ENCODE peak calls at places on chromosomes 13 and 19, in seven cellular contexts. One of them, this sample, is unnamed.

GRCh38 chr19:15268192-15268927 is 36.1 kb upstream of the EPHX3 start:
- DNase-seq in mammary epithelial cell: no peak
- DNase-seq in breast epithelium: no peak
- DNase-seq in colonic mucosa: no peak
- DNase-seq in heart right ventricle: no peak
- DNase-seq in psoas muscle: no peak
- DNase-seq in A549: no peak
- DNase-seq in this sample: no peak

GRCh38 chr13:93673885-93674284 is 447.3 kb downstream of the GPC6 start:
- DNase-seq in psoas muscle: no peak
- DNase-seq in mammary epithelial cell: no peak
- DNase-seq in colonic mucosa: no peak
- DNase-seq in breast epithelium: no peak
- DNase-seq in A549: no peak
- DNase-seq in heart right ventricle: no peak
- DNase-seq in this sample: no peak

GRCh38 chr13:44470623-44471562 is 97.3 kb downstream of the SERP2 start:
- DNase-seq in heart right ventricle: no peak
- DNase-seq in A549: peak
- DNase-seq in breast epithelium: no peak
- DNase-seq in psoas muscle: no peak
- DNase-seq in mammary epithelial cell: no peak
- DNase-seq in colonic mucosa: no peak
- DNase-seq in this sample: no peak

GRCh38 chr13:79799466-79799865 is 318.5 kb downstream of the NDFIP2 start:
- DNase-seq in mammary epithelial cell: no peak
- DNase-seq in breast epithelium: no peak
- DNase-seq in colonic mucosa: no peak
- DNase-seq in psoas muscle: no peak
- DNase-seq in heart right ventricle: no peak
- DNase-seq in A549: no peak
- DNase-seq in this sample: no peak

GRCh38 chr19:45154064-45154827 is 6.5 kb downstream of the NKPD1 start:
- DNase-seq in mammary epithelial cell: peak
- DNase-seq in psoas muscle: peak
- DNase-seq in breast epithelium: no peak
- DNase-seq in colonic mucosa: no peak
- DNase-seq in heart right ventricle: no peak
- DNase-seq in A549: peak
- DNase-seq in this sample: no peak

GRCh38 chr19:12828494-12828893 is 5.9 kb downstream of the RTBDN start:
- DNase-seq in colonic mucosa: peak
- DNase-seq in psoas muscle: no peak
- DNase-seq in heart right ventricle: no peak
- DNase-seq in breast epithelium: no peak
- DNase-seq in mammary epithelial cell: no peak
- DNase-seq in A549: no peak
- DNase-seq in this sample: no peak

GRCh38 chr19:35555301-35556005 is 8.0 kb downstream of the ATP4A start:
- DNase-seq in colonic mucosa: no peak
- DNase-seq in heart right ventricle: no peak
- DNase-seq in A549: peak
- DNase-seq in breast epithelium: no peak
- DNase-seq in mammary epithelial cell: peak
- DNase-seq in psoas muscle: no peak
- DNase-seq in this sample: no peak

GRCh38 chr13:24636776-24637175 is 43.4 kb upstream of the ATP12A start:
- DNase-seq in psoas muscle: no peak
- DNase-seq in A549: no peak
- DNase-seq in breast epithelium: no peak
- DNase-seq in mammary epithelial cell: no peak
- DNase-seq in heart right ventricle: no peak
- DNase-seq in colonic mucosa: no peak
- DNase-seq in this sample: no peak

GRCh38 chr13:36875431-36875830 is 44.6 kb downstream of the SMAD9 start:
- DNase-seq in breast epithelium: no peak
- DNase-seq in psoas muscle: no peak
- DNase-seq in heart right ventricle: no peak
- DNase-seq in colonic mucosa: no peak
- DNase-seq in A549: no peak
- DNase-seq in mammary epithelial cell: no peak
- DNase-seq in this sample: no peak
- H3K27ac ChIP-seq in breast epithelium: no peak
- H3K27ac ChIP-seq in psoas muscle: no peak
- H3K27ac ChIP-seq in heart right ventricle: no peak
- H3K27ac ChIP-seq in colonic mucosa: no peak
- H3K27ac ChIP-seq in A549: no peak
- H3K27ac ChIP-seq in mammary epithelial cell: no peak
- H3K27ac ChIP-seq in this sample: no peak

GRCh38 chr13:75537401-75538365 is at the start of gene COMMD6:
- DNase-seq in breast epithelium: peak
- DNase-seq in mammary epithelial cell: peak
- DNase-seq in colonic mucosa: peak
- DNase-seq in psoas muscle: peak
- DNase-seq in A549: peak
- DNase-seq in heart right ventricle: peak
- DNase-seq in this sample: peak
- TF ChIP-seq CTCF in breast epithelium: peak
- TF ChIP-seq CTCF in mammary epithelial cell: no peak
- TF ChIP-seq CTCF in colonic mucosa: peak
- TF ChIP-seq CTCF in psoas muscle: peak
- TF ChIP-seq CTCF in A549: no peak
- TF ChIP-seq CTCF in heart right ventricle: peak
- TF ChIP-seq CTCF in this sample: peak

GRCh38 chr13:20227288-20227687 is 4.8 kb downstream of the GJB6 start:
- DNase-seq in breast epithelium: no peak
- DNase-seq in psoas muscle: no peak
- DNase-seq in colonic mucosa: no peak
- DNase-seq in A549: no peak
- DNase-seq in mammary epithelial cell: no peak
- DNase-seq in heart right ventricle: no peak
- DNase-seq in this sample: no peak

GRCh38 chr13:20232556-20233277 is 598 bp upstream of the GJB6 start:
- DNase-seq in heart right ventricle: no peak
- DNase-seq in mammary epithelial cell: no peak
- DNase-seq in A549: no peak
- DNase-seq in colonic mucosa: no peak
- DNase-seq in breast epithelium: no peak
- DNase-seq in psoas muscle: no peak
- DNase-seq in this sample: no peak

GRCh38 chr13:20231839-20232555 is at the start of gene GJB6:
- DNase-seq in psoas muscle: no peak
- DNase-seq in breast epithelium: no peak
- DNase-seq in mammary epithelial cell: peak
- DNase-seq in A549: no peak
- DNase-seq in colonic mucosa: no peak
- DNase-seq in heart right ventricle: no peak
- DNase-seq in this sample: no peak

GRCh38 chr13:20227730-20228129 is 4.4 kb downstream of the GJB6 start:
- DNase-seq in colonic mucosa: no peak
- DNase-seq in breast epithelium: no peak
- DNase-seq in heart right ventricle: no peak
- DNase-seq in A549: no peak
- DNase-seq in mammary epithelial cell: no peak
- DNase-seq in psoas muscle: no peak
- DNase-seq in this sample: no peak

GRCh38 chr13:20230913-20231838 is 943 bp downstream of the GJB6 start:
- DNase-seq in heart right ventricle: no peak
- DNase-seq in psoas muscle: no peak
- DNase-seq in breast epithelium: no peak
- DNase-seq in A549: no peak
- DNase-seq in colonic mucosa: no peak
- DNase-seq in mammary epithelial cell: no peak
- DNase-seq in this sample: no peak
- H3K4me3 ChIP-seq in heart right ventricle: peak
- H3K4me3 ChIP-seq in psoas muscle: peak
- H3K4me3 ChIP-seq in breast epithelium: peak
- H3K4me3 ChIP-seq in A549: peak
- H3K4me3 ChIP-seq in colonic mucosa: peak
- H3K4me3 ChIP-seq in mammary epithelial cell: peak
- H3K4me3 ChIP-seq in this sample: no peak

DNA sequence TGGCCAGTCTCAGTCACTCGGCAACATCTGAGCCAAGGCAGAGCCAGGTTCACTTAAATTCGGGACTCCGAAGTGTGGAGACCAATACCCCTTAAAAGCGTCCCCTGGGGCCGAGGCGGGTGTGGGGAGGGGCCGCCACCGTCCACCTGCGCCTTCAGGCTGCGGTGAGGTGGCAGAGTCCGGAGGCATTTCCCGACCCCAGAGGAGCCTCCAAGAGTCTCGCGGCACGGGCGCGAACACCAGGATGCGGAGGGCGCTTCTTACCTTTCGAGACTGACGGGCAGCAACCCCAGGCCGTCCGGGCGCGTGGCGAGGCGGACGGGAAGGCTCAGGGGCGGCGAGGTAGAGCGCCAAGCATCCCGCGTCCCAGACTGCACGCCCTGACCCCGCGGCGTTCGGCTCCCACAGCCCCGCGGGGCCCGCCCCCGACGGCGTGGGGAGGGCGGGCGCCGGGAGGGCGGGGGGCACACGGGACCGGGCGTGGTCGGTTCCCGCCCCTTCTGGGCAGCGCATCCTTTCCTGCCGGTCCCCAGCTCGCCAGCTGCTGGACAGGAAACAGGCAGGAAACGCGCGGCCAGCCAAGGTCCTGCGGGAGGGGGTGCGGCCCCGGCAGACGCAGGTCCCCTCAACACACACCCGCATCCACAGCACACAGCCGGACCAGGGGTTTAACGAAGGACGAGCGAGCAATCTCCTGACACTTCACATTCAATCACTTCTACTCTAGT is at the start of gene THSD1:
- DNase-seq in colonic mucosa: peak
- DNase-seq in A549: peak
- DNase-seq in breast epithelium: no peak
- DNase-seq in heart right ventricle: peak
- DNase-seq in psoas muscle: peak
- DNase-seq in mammary epithelial cell: peak
- DNase-seq in this sample: peak
- H3K27ac ChIP-seq in colonic mucosa: no peak
- H3K27ac ChIP-seq in A549: peak
- H3K27ac ChIP-seq in breast epithelium: peak
- H3K27ac ChIP-seq in heart right ventricle: peak
- H3K27ac ChIP-seq in psoas muscle: peak
- H3K27ac ChIP-seq in mammary epithelial cell: peak
- H3K27ac ChIP-seq in this sample: peak

This sample was measured in lung.